ENCODE peak calls at places on chromosomes 2 and 18, in six cellular contexts. F, V, A, P, X and W are unnamed samples. For H3K9me3, the result is how much of the 10 kb centered on the place peaks cover.

GRCh38 chr18:14999085-14999975 is 251.4 kb downstream of the ANKRD30B start:
- DNase-seq in V (no peak), F (no peak), P (no peak), A (no peak), X (no peak), W (no peak)

GRCh38 chr2:1756456-1756855 is 12.1 kb upstream of the PXDN start:
- DNase-seq in F (no peak), P (no peak), X (no peak), A (no peak), V (no peak), W (no peak)

GRCh38 chr2:68043719-68044498 is 18.9 kb downstream of the C1D start:
- DNase-seq in X (no peak), P (no peak), A (no peak), V (peak), F (peak), W (no peak)

GRCh38 chr2:241636983-241637232 is at the start of gene THAP4:
- DNase-seq in F (no peak), V (no peak), A (no peak), X (no peak), P (no peak), W (peak)

GRCh38 chr2:104755026-104755856 is 98.7 kb upstream of the POU3F3 start:
- DNase-seq in V (no peak), X (peak), A (no peak), P (no peak), F (no peak), W (no peak)

GRCh38 chr18:63617049-63617995 is 26.7 kb downstream of the SERPINB4 start:
- DNase-seq in V (no peak), P (no peak), X (no peak), A (no peak), F (no peak), W (no peak)

GRCh38 chr2:67954125-67954748 is 108.6 kb downstream of the C1D start:
- DNase-seq in X (no peak), A (no peak), F (no peak), V (no peak), P (no peak), W (no peak)

GRCh38 chr2:226490172-226490571 is 309.4 kb downstream of the IRS1 start:
- DNase-seq in P (no peak), V (peak), X (no peak), F (peak), A (no peak), W (no peak)

GRCh38 chr2:191202209-191202721 is 42.9 kb upstream of the MYO1B start:
- DNase-seq in P (no peak), F (peak), X (no peak), A (no peak), V (peak), W (peak)

GRCh38 chr2:9703701-9704221 is 73.0 kb upstream of the YWHAQ start:
- DNase-seq in V (peak), P (no peak), A (no peak), F (peak), X (no peak), W (peak)

GRCh38 chr18:36578871-36579270 is 249.9 kb downstream of the TPGS2 start:
- DNase-seq in V (peak), A (no peak), P (no peak), F (peak), X (no peak), W (no peak)

GRCh38 chr2:71865391-71865965 is 282.2 kb downstream of the CYP26B1 start:
- DNase-seq in V (no peak), X (no peak), A (no peak), F (no peak), P (no peak), W (no peak)

GRCh38 chr2:100013892-100014677 is 128.3 kb downstream of the AFF3 start:
- DNase-seq in A (peak), P (peak), X (peak), V (peak), F (peak), W (peak)

GRCh38 chr2:43100362-43100882 is 126.0 kb downstream of the ZFP36L2 start:
- DNase-seq in X (no peak), F (no peak), A (no peak), V (no peak), P (no peak), W (no peak)
- H3K18ac ChIP-seq in X (peak), F (no peak), A (no peak), V (peak), P (peak), W (no peak)

DNA sequence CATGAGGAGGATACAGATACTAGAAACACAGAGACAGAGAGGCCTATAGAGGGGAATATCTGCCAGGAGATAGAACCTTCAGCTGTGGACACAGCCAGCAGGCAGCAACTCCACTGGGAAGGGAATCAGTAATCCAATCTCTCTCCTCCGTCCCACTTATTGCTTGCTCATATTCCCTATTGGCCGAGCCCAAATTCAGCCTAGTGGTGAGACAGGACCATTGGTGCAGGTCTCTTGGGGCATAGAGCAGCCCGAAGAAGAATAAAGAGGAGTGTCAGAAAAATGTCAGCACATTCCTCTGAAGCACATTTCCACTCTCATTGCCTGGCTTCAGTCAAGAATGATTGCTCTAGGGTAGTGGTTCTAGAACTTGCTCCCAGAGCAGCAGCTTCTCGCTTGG is 1091.5 kb upstream of the GYPC start:
- DNase-seq in X (peak), P (no peak), F (no peak), A (no peak), V (no peak), W (no peak)
- H3K9me3 ChIP-seq in X (under half), P (under half), F (under half), A (under half), V (under half), W (under half)

DNA sequence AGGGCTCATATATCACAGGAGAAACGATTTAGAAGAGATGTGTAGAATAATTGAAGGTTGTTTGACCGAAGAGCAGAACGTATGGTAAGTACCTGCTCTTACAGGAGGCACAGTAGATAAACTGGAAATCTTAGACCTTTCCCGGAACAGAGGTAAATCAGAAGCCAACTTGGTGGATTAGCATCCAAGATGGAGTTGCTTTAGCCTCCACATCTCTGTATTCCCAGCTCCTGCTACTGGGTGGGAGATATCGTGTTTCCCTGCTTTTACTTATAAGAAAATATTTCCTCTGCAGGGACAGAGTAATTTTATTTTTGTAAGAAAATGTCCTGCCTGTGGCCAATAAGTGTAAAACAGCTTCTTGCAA is 164.5 kb downstream of the SLC39A10 start:
- DNase-seq in F (no peak), A (no peak), P (no peak), V (no peak), X (no peak), W (no peak)
- H3K18ac ChIP-seq in F (no peak), A (no peak), P (no peak), V (no peak), X (no peak), W (no peak)

GRCh38 chr2:89844221-89844943 is 1152.9 kb downstream of the RPIA start:
- DNase-seq in V (no peak), F (no peak), A (no peak), P (no peak), X (no peak), W (no peak)
- H3K9me3 ChIP-seq in V (under half), F (under half), A (half or more), P (under half), X (half or more), W (under half)